ENCODE peak calls at places on chromosomes 6 and 20, in nine cellular contexts. R, C, A, P, T, S, F, E and O are unnamed samples.

GRCh38 chr20:18304618-18305017 is 16.3 kb downstream of the ZNF133 start:
- DNase-seq in T (no peak), C (no peak), A (no peak), S (no peak), E (no peak), P (no peak), F (no peak), R (no peak), O (no peak)

GRCh38 chr20:33249456-33249855 is 13.7 kb downstream of the BPIFA1 start:
- DNase-seq in A (no peak), R (no peak), C (no peak), S (no peak), E (no peak), T (no peak), P (no peak), F (no peak), O (no peak)

GRCh38 chr6:20412674-20413073 is 11.0 kb downstream of the E2F3 start:
- DNase-seq in F (no peak), S (no peak), P (no peak), A (no peak), C (no peak), R (no peak), T (no peak), E (no peak), O (no peak)

GRCh38 chr6:31293343-31293742 is 21.5 kb upstream of the HLA-C start:
- DNase-seq in E (no peak), T (peak; percentile 15), S (peak; percentile 57), F (no peak), A (no peak), P (no peak), R (no peak), C (peak; percentile 28), O (no peak)

GRCh38 chr6:44761046-44761445 is 373.5 kb downstream of the CDC5L start:
- DNase-seq in A (no peak), R (peak; percentile 0), E (no peak), C (no peak), T (no peak), F (no peak), S (no peak), P (no peak), O (no peak)

GRCh38 chr6:31058128-31058894 is 48.0 kb downstream of the MUC22 start:
- DNase-seq in A (no peak), R (peak; percentile 70), P (no peak), S (peak; percentile 86), E (no peak), C (peak; percentile 89), F (peak; percentile 40), T (peak; percentile 78), O (no peak)

GRCh38 chr6:44826277-44826676 is 438.8 kb downstream of the CDC5L start:
- DNase-seq in F (no peak), T (no peak), P (no peak), R (no peak), S (no peak), A (no peak), E (no peak), C (no peak), O (no peak)

GRCh38 chr20:46694484-46694883 is 5.2 kb upstream of the TP53RK start:
- DNase-seq in T (no peak), F (no peak), P (no peak), R (no peak), C (peak; percentile 63), E (no peak), A (no peak), S (peak; percentile 85), O (no peak)

GRCh38 chr6:29926795-29927427 is 15.4 kb upstream of the HLA-A start:
- DNase-seq in A (peak; percentile 78), T (peak; percentile 35), P (peak; percentile 71), S (peak; percentile 83), R (no peak), C (peak; percentile 27), E (peak; percentile 59), F (peak; percentile 63), O (no peak)

GRCh38 chr6:33802186-33803061 is 1.4 kb downstream of the MLN start:
- DNase-seq in R (no peak), F (no peak), P (no peak), E (no peak), S (no peak), T (no peak), A (no peak), C (no peak), O (no peak)

GRCh38 chr6:122839477-122839876 is 50.4 kb downstream of the SMPDL3A start:
- DNase-seq in P (peak; percentile 56), A (no peak), F (peak; percentile 54), R (peak; percentile 63), E (no peak), S (peak; percentile 71), C (peak; percentile 69), T (peak; percentile 61), O (peak; percentile 24)

GRCh38 chr20:9145142-9145541 is 76.3 kb downstream of the PLCB4 start:
- DNase-seq in S (no peak), T (no peak), R (no peak), P (no peak), C (no peak), F (no peak), E (no peak), A (no peak), O (no peak)

GRCh38 chr20:9142809-9143208 is 73.9 kb downstream of the PLCB4 start:
- DNase-seq in A (no peak), T (no peak), R (no peak), F (no peak), E (no peak), S (no peak), P (no peak), C (no peak), O (no peak)

GRCh38 chr20:9143926-9144325 is 75.0 kb downstream of the PLCB4 start:
- DNase-seq in F (no peak), R (no peak), T (no peak), E (no peak), P (no peak), S (peak; percentile 15), C (no peak), A (no peak), O (no peak)

GRCh38 chr20:9146649-9147048 is 77.8 kb downstream of the PLCB4 start:
- DNase-seq in C (no peak), E (no peak), P (no peak), S (no peak), F (no peak), R (no peak), A (no peak), T (no peak), O (no peak)

GRCh38 chr20:9144643-9145042 is 75.8 kb downstream of the PLCB4 start:
- DNase-seq in R (no peak), C (no peak), P (no peak), T (no peak), A (no peak), F (no peak), S (no peak), E (no peak), O (no peak)
- H3K27ac ChIP-seq in R (no peak overlapping the region), C (no peak overlapping the region), P (no peak overlapping the region), T (no peak overlapping the region), A (no peak overlapping the region), F (no peak overlapping the region), S (no peak overlapping the region), E (no peak overlapping the region), O (no peak overlapping the region)

GRCh38 chr20:44071057-44071456 is 115.9 kb downstream of the JPH2 start:
- DNase-seq in S (no peak), P (no peak), T (no peak), F (no peak), A (no peak), C (no peak), R (no peak), E (no peak), O (no peak)

GRCh38 chr20:44070139-44070900 is 116.7 kb downstream of the JPH2 start:
- DNase-seq in P (no peak), R (no peak), T (no peak), C (no peak), E (peak; percentile 48), F (no peak), S (no peak), A (no peak), O (no peak)

GRCh38 chr20:44068311-44068710 is 118.7 kb downstream of the JPH2 start:
- DNase-seq in E (no peak), P (no peak), A (no peak), F (no peak), T (no peak), C (no peak), S (no peak), R (no peak), O (no peak)

GRCh38 chr20:44068780-44069191 is 118.2 kb downstream of the JPH2 start:
- DNase-seq in F (no peak), S (no peak), C (no peak), A (no peak), E (peak; percentile 31), P (no peak), R (no peak), T (no peak), O (no peak)

DNA sequence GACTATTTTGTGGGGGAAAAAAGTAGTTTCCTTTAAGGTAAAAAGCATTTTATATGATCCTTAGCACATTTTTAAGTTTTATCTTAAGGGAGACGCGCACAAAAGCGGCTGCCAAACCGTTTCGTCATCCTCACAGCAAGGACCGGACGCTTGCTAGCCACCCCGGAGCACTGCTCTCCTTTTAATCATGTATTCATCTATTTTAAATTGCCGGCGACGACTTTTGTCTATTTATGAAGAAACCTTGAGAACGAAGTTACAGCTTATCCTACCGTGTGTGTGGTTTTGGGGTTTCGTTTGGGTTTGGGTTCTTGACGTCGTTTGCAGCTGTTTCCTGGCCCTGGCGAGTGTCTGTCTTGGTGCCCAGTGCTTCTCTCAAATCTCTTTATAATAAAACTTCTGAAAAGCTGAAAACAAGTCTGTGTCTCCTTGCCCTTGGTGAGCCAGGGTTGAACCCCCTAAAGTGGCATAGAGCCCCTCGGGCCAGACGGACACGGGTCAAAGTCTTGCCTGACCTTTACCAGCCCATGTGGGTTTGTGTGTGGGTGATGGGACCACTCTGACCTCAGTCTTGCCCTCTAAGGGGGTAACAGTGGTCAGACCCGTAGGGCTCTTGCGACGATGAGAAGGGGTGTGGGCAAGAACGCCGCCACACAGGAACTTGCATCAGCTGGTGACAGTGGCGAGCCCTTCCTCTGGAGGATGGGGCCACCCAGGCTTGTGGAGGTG is 117.6 kb downstream of the JPH2 start:
- DNase-seq in T (no peak), E (peak; percentile 33), S (peak; percentile 34), F (no peak), C (no peak), A (peak; percentile 26), P (no peak), R (no peak), O (no peak)
- H3K27ac ChIP-seq in T (no peak overlapping the region), E (no peak overlapping the region), S (no peak overlapping the region), F (no peak overlapping the region), C (no peak overlapping the region), A (peak overlapping the region; percentile 74), P (no peak overlapping the region), R (no peak overlapping the region), O (peak overlapping the region; percentile 49)

GRCh38 chr6:157159339-157159738 is 164.0 kb downstream of the TMEM242 start:
- DNase-seq in R (no peak), P (no peak), F (no peak), C (no peak), E (no peak), A (no peak), T (no peak), S (no peak), O (no peak)
- H3K27ac ChIP-seq in R (no peak overlapping the region), P (no peak overlapping the region), F (no peak overlapping the region), C (no peak overlapping the region), E (no peak overlapping the region), A (no peak overlapping the region), T (no peak overlapping the region), S (peak overlapping the region; percentile 50), O (no peak overlapping the region)

DNA sequence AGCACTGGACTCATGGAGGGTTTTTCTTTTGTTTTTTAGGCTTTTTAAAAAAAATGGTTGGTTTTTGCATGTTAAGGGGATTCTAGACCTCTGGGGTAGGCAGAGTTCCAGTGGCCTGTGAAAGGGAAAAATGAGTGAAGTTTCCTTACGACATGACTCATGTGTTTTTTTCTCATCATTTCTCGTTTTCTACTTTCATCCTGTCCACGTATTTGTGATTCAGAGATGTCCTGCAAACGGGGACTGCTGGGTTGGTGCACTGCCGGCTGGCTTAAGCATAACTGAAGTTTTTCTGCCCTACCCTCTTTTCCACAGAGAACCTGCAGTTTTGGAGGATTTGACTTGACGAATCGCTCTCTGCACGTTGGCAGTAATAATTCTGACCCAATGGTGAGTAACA is 182.3 kb downstream of the SASH1 start:
- DNase-seq in F (no peak), R (no peak), P (no peak), T (peak; percentile 84), A (no peak), C (no peak), E (no peak), S (peak; percentile 63), O (no peak)
- H3K27ac ChIP-seq in F (no peak overlapping the region), R (no peak overlapping the region), P (peak overlapping the region; percentile 85), T (peak overlapping the region; percentile 100), A (no peak overlapping the region), C (no peak overlapping the region), E (peak overlapping the region; percentile 69), S (no peak overlapping the region), O (peak overlapping the region; percentile 73)